ENCODE peak calls at places on chromosome 17, in nine cellular contexts. One of them, this sample, is unnamed.

GRCh38 chr17:48522031-48522593 is 8.7 kb downstream of the HOXB1 start:
- DNase-seq in progenitor cell of endocrine pancreas: no peak
- DNase-seq in HCT116: no peak
- DNase-seq in coronary artery: no peak
- DNase-seq in NB4: no peak
- DNase-seq in neural crest cell: no peak
- DNase-seq in RWPE2: no peak
- DNase-seq in fibroblast of pulmonary artery: no peak
- DNase-seq in dorsolateral prefrontal cortex: no peak
- DNase-seq in this sample: peak

GRCh38 chr17:37743612-37743874 is 1.3 kb downstream of the HNF1B start:
- DNase-seq in fibroblast of pulmonary artery: no peak
- DNase-seq in NB4: no peak
- DNase-seq in coronary artery: no peak
- DNase-seq in neural crest cell: no peak
- DNase-seq in RWPE2: no peak
- DNase-seq in HCT116: no peak
- DNase-seq in progenitor cell of endocrine pancreas: peak
- DNase-seq in dorsolateral prefrontal cortex: no peak
- DNase-seq in this sample: peak

GRCh38 chr17:83203073-83203471 is 123.7 kb downstream of the METRNL start:
- DNase-seq in neural crest cell: no peak
- DNase-seq in dorsolateral prefrontal cortex: peak
- DNase-seq in HCT116: no peak
- DNase-seq in progenitor cell of endocrine pancreas: no peak
- DNase-seq in NB4: peak
- DNase-seq in coronary artery: no peak
- DNase-seq in RWPE2: peak
- DNase-seq in fibroblast of pulmonary artery: peak
- DNase-seq in this sample: no peak

GRCh38 chr17:80380068-80381061 is 34.6 kb upstream of the ENDOV start:
- DNase-seq in neural crest cell: no peak
- DNase-seq in coronary artery: no peak
- DNase-seq in NB4: no peak
- DNase-seq in fibroblast of pulmonary artery: no peak
- DNase-seq in HCT116: no peak
- DNase-seq in progenitor cell of endocrine pancreas: no peak
- DNase-seq in RWPE2: no peak
- DNase-seq in dorsolateral prefrontal cortex: no peak
- DNase-seq in this sample: no peak

GRCh38 chr17:31787857-31788570 is 71.0 kb downstream of the COPRS start:
- DNase-seq in RWPE2: peak
- DNase-seq in coronary artery: peak
- DNase-seq in NB4: no peak
- DNase-seq in HCT116: peak
- DNase-seq in neural crest cell: no peak
- DNase-seq in progenitor cell of endocrine pancreas: no peak
- DNase-seq in dorsolateral prefrontal cortex: peak
- DNase-seq in fibroblast of pulmonary artery: peak
- DNase-seq in this sample: no peak

GRCh38 chr17:82883461-82884031 is 43.7 kb upstream of the ZNF750 start:
- DNase-seq in HCT116: no peak
- DNase-seq in NB4: peak
- DNase-seq in neural crest cell: no peak
- DNase-seq in coronary artery: no peak
- DNase-seq in fibroblast of pulmonary artery: no peak
- DNase-seq in progenitor cell of endocrine pancreas: no peak
- DNase-seq in dorsolateral prefrontal cortex: no peak
- DNase-seq in RWPE2: no peak
- DNase-seq in this sample: no peak

GRCh38 chr17:48541574-48542113 is 3.3 kb downstream of the HOXB2 start:
- DNase-seq in HCT116: no peak
- DNase-seq in RWPE2: no peak
- DNase-seq in NB4: no peak
- DNase-seq in neural crest cell: no peak
- DNase-seq in coronary artery: peak
- DNase-seq in fibroblast of pulmonary artery: peak
- DNase-seq in progenitor cell of endocrine pancreas: no peak
- DNase-seq in dorsolateral prefrontal cortex: no peak
- DNase-seq in this sample: no peak

GRCh38 chr17:80252871-80253270 is 7.8 kb upstream of the RNF213 start:
- DNase-seq in progenitor cell of endocrine pancreas: peak
- DNase-seq in neural crest cell: peak
- DNase-seq in RWPE2: no peak
- DNase-seq in HCT116: peak
- DNase-seq in fibroblast of pulmonary artery: peak
- DNase-seq in coronary artery: no peak
- DNase-seq in NB4: peak
- DNase-seq in dorsolateral prefrontal cortex: no peak
- DNase-seq in this sample: peak

GRCh38 chr17:38735161-38735997 is 5.2 kb downstream of the CISD3 start:
- DNase-seq in HCT116: no peak
- DNase-seq in NB4: peak
- DNase-seq in RWPE2: no peak
- DNase-seq in fibroblast of pulmonary artery: peak
- DNase-seq in progenitor cell of endocrine pancreas: peak
- DNase-seq in coronary artery: no peak
- DNase-seq in dorsolateral prefrontal cortex: peak
- DNase-seq in neural crest cell: peak
- DNase-seq in this sample: peak

GRCh38 chr17:37762669-37763068 is 17.8 kb upstream of the HNF1B start:
- DNase-seq in NB4: no peak
- DNase-seq in dorsolateral prefrontal cortex: no peak
- DNase-seq in progenitor cell of endocrine pancreas: no peak
- DNase-seq in fibroblast of pulmonary artery: no peak
- DNase-seq in neural crest cell: no peak
- DNase-seq in RWPE2: no peak
- DNase-seq in coronary artery: no peak
- DNase-seq in HCT116: no peak
- DNase-seq in this sample: no peak

GRCh38 chr17:58276423-58276822 is 4.3 kb downstream of the MPO start:
- DNase-seq in neural crest cell: no peak
- DNase-seq in NB4: peak
- DNase-seq in dorsolateral prefrontal cortex: no peak
- DNase-seq in fibroblast of pulmonary artery: no peak
- DNase-seq in progenitor cell of endocrine pancreas: no peak
- DNase-seq in RWPE2: no peak
- DNase-seq in HCT116: no peak
- DNase-seq in coronary artery: no peak
- DNase-seq in this sample: no peak

GRCh38 chr17:58277726-58278595 is 2.8 kb downstream of the MPO start:
- DNase-seq in RWPE2: no peak
- DNase-seq in dorsolateral prefrontal cortex: no peak
- DNase-seq in neural crest cell: no peak
- DNase-seq in HCT116: no peak
- DNase-seq in coronary artery: no peak
- DNase-seq in progenitor cell of endocrine pancreas: no peak
- DNase-seq in fibroblast of pulmonary artery: no peak
- DNase-seq in NB4: peak
- DNase-seq in this sample: no peak

GRCh38 chr17:58278661-58279015 is 2.1 kb downstream of the MPO start:
- DNase-seq in fibroblast of pulmonary artery: no peak
- DNase-seq in dorsolateral prefrontal cortex: no peak
- DNase-seq in RWPE2: no peak
- DNase-seq in HCT116: no peak
- DNase-seq in NB4: peak
- DNase-seq in neural crest cell: no peak
- DNase-seq in coronary artery: no peak
- DNase-seq in progenitor cell of endocrine pancreas: no peak
- DNase-seq in this sample: no peak

GRCh38 chr17:58275417-58275816 is 5.3 kb downstream of the MPO start:
- DNase-seq in HCT116: no peak
- DNase-seq in progenitor cell of endocrine pancreas: no peak
- DNase-seq in fibroblast of pulmonary artery: no peak
- DNase-seq in RWPE2: no peak
- DNase-seq in coronary artery: no peak
- DNase-seq in dorsolateral prefrontal cortex: no peak
- DNase-seq in NB4: peak
- DNase-seq in neural crest cell: no peak
- DNase-seq in this sample: no peak

DNA sequence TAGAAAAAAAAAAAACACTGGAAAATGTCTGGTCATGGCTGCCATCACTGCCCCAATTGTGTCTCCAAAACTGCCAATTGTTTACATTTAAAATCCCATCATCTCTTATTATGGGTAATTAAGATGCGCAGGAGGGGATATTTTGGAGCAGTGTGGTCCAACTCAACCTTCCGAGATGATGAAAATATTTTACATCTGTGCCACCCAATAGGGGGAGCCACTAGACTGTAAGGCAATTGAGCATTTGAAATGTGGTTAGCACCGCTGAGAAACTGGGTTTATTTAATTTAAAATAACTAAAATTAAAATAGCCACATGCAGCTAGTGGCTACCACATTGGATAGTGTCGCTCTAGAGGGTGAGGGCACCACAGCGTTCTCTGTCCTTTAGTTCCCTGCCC is 3.6 kb downstream of the MPO start:
- DNase-seq in NB4: no peak
- DNase-seq in dorsolateral prefrontal cortex: no peak
- DNase-seq in HCT116: peak
- DNase-seq in coronary artery: no peak
- DNase-seq in fibroblast of pulmonary artery: peak
- DNase-seq in RWPE2: no peak
- DNase-seq in progenitor cell of endocrine pancreas: no peak
- DNase-seq in neural crest cell: no peak
- DNase-seq in this sample: no peak
- TF ChIP-seq CTCF in NB4: peak
- TF ChIP-seq CTCF in dorsolateral prefrontal cortex: peak
- TF ChIP-seq CTCF in HCT116: peak
- TF ChIP-seq CTCF in coronary artery: no peak
- TF ChIP-seq CTCF in fibroblast of pulmonary artery: peak
- TF ChIP-seq CTCF in RWPE2: peak
- TF ChIP-seq CTCF in progenitor cell of endocrine pancreas: peak
- TF ChIP-seq CTCF in neural crest cell: peak
- TF ChIP-seq CTCF in this sample: peak

DNA sequence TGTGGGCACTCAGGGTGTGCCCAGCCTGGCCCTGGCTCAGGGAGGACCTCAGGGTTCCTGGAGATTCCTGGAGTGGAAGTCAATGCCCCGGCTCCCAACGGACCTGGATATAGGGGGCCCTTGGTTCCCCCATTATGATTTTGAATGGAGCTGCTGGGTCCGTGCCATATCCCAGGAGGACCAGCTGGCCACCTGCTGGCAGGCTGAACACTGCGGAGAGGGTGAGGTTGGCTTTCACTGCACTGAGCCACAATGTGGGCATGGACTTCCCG is 23.6 kb downstream of the USP6 start:
- DNase-seq in RWPE2: no peak
- DNase-seq in neural crest cell: no peak
- DNase-seq in fibroblast of pulmonary artery: no peak
- DNase-seq in dorsolateral prefrontal cortex: no peak
- DNase-seq in NB4: no peak
- DNase-seq in progenitor cell of endocrine pancreas: no peak
- DNase-seq in HCT116: no peak
- DNase-seq in coronary artery: no peak
- DNase-seq in this sample: no peak
- TF ChIP-seq CTCF in RWPE2: no peak
- TF ChIP-seq CTCF in neural crest cell: no peak
- TF ChIP-seq CTCF in fibroblast of pulmonary artery: no peak
- TF ChIP-seq CTCF in dorsolateral prefrontal cortex: no peak
- TF ChIP-seq CTCF in NB4: no peak
- TF ChIP-seq CTCF in progenitor cell of endocrine pancreas: no peak
- TF ChIP-seq CTCF in HCT116: no peak
- TF ChIP-seq CTCF in coronary artery: no peak
- TF ChIP-seq CTCF in this sample: no peak

DNA sequence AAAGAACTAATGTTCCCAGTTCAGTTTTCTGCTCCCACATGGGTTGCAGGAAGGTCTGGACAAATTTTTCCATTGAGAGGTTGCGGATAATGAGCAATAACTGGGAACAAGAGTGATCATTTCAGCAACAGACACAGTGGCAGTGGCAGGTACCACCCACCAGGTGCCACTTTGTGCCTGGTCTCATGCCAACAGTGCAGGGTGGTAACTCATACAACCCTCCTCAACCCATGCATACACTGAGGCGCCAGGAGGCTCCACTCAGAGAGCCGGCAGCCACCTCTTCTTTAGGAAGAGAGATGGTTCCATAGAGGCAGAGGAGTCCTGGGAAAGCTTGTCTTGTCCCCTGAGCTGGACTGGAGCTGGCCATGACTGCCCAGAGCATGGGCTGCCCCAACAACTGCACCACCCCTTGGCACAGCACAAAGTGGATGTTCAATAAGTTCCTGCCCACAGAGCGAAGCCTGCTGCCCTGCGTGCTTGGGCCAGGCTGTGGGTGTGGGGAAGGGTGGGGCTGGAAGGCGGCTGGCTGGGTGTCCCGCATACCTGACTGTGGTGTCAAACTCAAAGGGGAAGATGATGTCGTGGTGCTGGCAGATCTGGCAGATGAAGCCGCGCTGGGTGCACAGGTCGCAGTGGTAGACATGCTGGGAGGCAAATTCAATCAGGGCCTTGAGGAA is 6.4 kb upstream of the ARHGAP27 start:
- DNase-seq in dorsolateral prefrontal cortex: no peak
- DNase-seq in neural crest cell: no peak
- DNase-seq in NB4: no peak
- DNase-seq in fibroblast of pulmonary artery: no peak
- DNase-seq in HCT116: no peak
- DNase-seq in RWPE2: no peak
- DNase-seq in progenitor cell of endocrine pancreas: no peak
- DNase-seq in coronary artery: no peak
- DNase-seq in this sample: peak
- TF ChIP-seq CTCF in dorsolateral prefrontal cortex: no peak
- TF ChIP-seq CTCF in neural crest cell: no peak
- TF ChIP-seq CTCF in NB4: no peak
- TF ChIP-seq CTCF in fibroblast of pulmonary artery: no peak
- TF ChIP-seq CTCF in HCT116: peak
- TF ChIP-seq CTCF in RWPE2: no peak
- TF ChIP-seq CTCF in progenitor cell of endocrine pancreas: no peak
- TF ChIP-seq CTCF in coronary artery: no peak
- TF ChIP-seq CTCF in this sample: peak

DNA sequence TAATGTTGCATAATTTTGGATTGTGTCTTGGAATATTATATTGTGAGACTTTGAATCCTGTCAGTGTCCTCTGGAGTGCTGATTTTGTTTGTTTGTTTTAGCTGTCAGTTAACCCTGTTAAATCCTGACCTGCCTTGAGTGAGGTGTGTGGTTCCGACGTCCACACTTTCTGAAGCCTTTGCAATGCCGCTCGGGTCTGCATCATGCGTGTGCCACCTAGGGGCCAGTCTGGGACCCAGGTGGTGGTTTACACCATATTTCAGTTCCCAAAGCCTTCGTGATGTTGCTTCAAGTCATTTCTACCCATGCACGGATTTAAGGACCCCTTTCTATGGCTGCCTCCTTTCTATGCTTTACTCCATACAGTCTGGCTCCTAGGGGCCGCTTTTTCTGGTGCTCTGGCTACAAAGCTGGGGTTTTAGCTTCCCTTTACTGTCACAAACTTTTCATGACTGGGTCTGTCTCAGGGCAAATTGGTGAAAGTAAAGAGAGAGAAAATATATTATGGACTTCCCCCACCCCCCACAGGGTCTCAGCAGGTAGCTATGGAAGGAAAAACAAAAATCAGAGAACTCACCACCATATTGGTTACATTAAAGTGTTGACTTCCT is 11.4 kb upstream of the OR4D1 start:
- DNase-seq in NB4: no peak
- DNase-seq in progenitor cell of endocrine pancreas: no peak
- DNase-seq in HCT116: peak
- DNase-seq in coronary artery: no peak
- DNase-seq in dorsolateral prefrontal cortex: no peak
- DNase-seq in RWPE2: no peak
- DNase-seq in neural crest cell: no peak
- DNase-seq in fibroblast of pulmonary artery: no peak
- DNase-seq in this sample: peak
- TF ChIP-seq CTCF in NB4: no peak
- TF ChIP-seq CTCF in progenitor cell of endocrine pancreas: peak
- TF ChIP-seq CTCF in HCT116: peak
- TF ChIP-seq CTCF in coronary artery: no peak
- TF ChIP-seq CTCF in dorsolateral prefrontal cortex: no peak
- TF ChIP-seq CTCF in RWPE2: peak
- TF ChIP-seq CTCF in neural crest cell: peak
- TF ChIP-seq CTCF in fibroblast of pulmonary artery: peak
- TF ChIP-seq CTCF in this sample: peak